ENCODE peak calls at places on chromosomes 11 and 22, in four cellular contexts. E, A, T and I are unnamed samples.

GRCh38 chr11:35629914-35630313 is 11.7 kb downstream of the FJX1 start:
- DNase-seq in E (peak; percentile 37), A (peak; percentile 86), T (no peak), I (peak; percentile 92)

GRCh38 chr11:88100161-88100560 is 75.1 kb downstream of the RAB38 start:
- DNase-seq in E (no peak), A (no peak), T (no peak), I (no peak)

GRCh38 chr11:116716617-116717016 is 56.2 kb downstream of the BUD13 start:
- DNase-seq in E (no peak), A (no peak), T (no peak), I (no peak)

GRCh38 chr11:93738647-93739081 is 2.6 kb downstream of the TAF1D start:
- DNase-seq in E (no peak), A (no peak), T (no peak), I (no peak)

GRCh38 chr22:49620003-49620556 is 207.6 kb downstream of the BRD1 start:
- DNase-seq in E (no peak), A (no peak), T (no peak), I (no peak)

GRCh38 chr11:68989936-68990606 is 9.3 kb upstream of the MRGPRD start:
- DNase-seq in E (no peak), A (no peak), T (no peak), I (no peak)

GRCh38 chr11:8597182-8597581 is 3.2 kb upstream of the STK33 start:
- DNase-seq in E (no peak), A (no peak), T (no peak), I (no peak)

GRCh38 chr22:17009640-17010291 is 1.7 kb upstream of the GAB4 start:
- DNase-seq in E (no peak), A (no peak), T (no peak), I (no peak)

GRCh38 chr22:46002757-46003270 is 25.9 kb upstream of the WNT7B start:
- DNase-seq in E (no peak), A (no peak), T (peak; percentile 31), I (no peak)

GRCh38 chr11:114790910-114791309 is 112.6 kb downstream of the NXPE2 start:
- DNase-seq in E (no peak), A (no peak), T (no peak), I (no peak)

GRCh38 chr22:28346308-28346707 is 333.3 kb downstream of the TTC28 start:
- DNase-seq in E (no peak), A (no peak), T (no peak), I (no peak)

GRCh38 chr11:116579857-116580727 is 192.7 kb downstream of the BUD13 start:
- DNase-seq in E (peak; percentile 83), A (no peak), T (no peak), I (no peak)

GRCh38 chr11:119380160-119380815 is 1.2 kb downstream of the USP2 start:
- DNase-seq in E (peak; percentile 51), A (no peak), T (peak; percentile 27), I (no peak)

GRCh38 chr22:20956258-20957117 is 10.6 kb upstream of the AIFM3 start:
- DNase-seq in E (peak; percentile 53), A (peak; percentile 73), T (no peak), I (no peak)

GRCh38 chr11:129259950-129260349 is 67.8 kb upstream of the ARHGAP32 start:
- DNase-seq in E (peak; percentile 95), A (no peak), T (no peak), I (no peak)

GRCh38 chr22:45329536-45329936 is 19.8 kb downstream of the FAM118A start:
- DNase-seq in E (no peak), A (no peak), T (no peak), I (no peak)

GRCh38 chr22:32805586-32805881 is 4.0 kb downstream of the TIMP3 start:
- DNase-seq in E (no peak), A (no peak), T (no peak), I (no peak)

GRCh38 chr22:23457586-23457985 is 122.5 kb downstream of the IGLL1 start:
- DNase-seq in E (no peak), A (no peak), T (peak; percentile 29), I (no peak)

GRCh38 chr11:112835556-112835955 is 125.7 kb upstream of the NCAM1 start:
- DNase-seq in E (no peak), A (no peak), T (no peak), I (no peak)

GRCh38 chr11:46338636-46338987 is 8.7 kb upstream of the DGKZ start:
- DNase-seq in E (no peak), A (no peak), T (no peak), I (no peak)

GRCh38 chr11:2703487-2704141 is 3.8 kb upstream of the KCNQ1OT1 start:
- DNase-seq in E (no peak), A (no peak), T (no peak), I (no peak)

GRCh38 chr22:27207907-27208306 is 550.5 kb downstream of the MIAT start:
- DNase-seq in E (no peak), A (no peak), T (no peak), I (no peak)

GRCh38 chr11:110362916-110363574 is 66.6 kb upstream of the RDX start:
- DNase-seq in E (peak; percentile 43), A (peak; percentile 34), T (no peak), I (no peak)

GRCh38 chr11:123799438-123799837 is 6.7 kb downstream of the OR6M1 start:
- DNase-seq in E (no peak), A (no peak), T (no peak), I (no peak)

DNA sequence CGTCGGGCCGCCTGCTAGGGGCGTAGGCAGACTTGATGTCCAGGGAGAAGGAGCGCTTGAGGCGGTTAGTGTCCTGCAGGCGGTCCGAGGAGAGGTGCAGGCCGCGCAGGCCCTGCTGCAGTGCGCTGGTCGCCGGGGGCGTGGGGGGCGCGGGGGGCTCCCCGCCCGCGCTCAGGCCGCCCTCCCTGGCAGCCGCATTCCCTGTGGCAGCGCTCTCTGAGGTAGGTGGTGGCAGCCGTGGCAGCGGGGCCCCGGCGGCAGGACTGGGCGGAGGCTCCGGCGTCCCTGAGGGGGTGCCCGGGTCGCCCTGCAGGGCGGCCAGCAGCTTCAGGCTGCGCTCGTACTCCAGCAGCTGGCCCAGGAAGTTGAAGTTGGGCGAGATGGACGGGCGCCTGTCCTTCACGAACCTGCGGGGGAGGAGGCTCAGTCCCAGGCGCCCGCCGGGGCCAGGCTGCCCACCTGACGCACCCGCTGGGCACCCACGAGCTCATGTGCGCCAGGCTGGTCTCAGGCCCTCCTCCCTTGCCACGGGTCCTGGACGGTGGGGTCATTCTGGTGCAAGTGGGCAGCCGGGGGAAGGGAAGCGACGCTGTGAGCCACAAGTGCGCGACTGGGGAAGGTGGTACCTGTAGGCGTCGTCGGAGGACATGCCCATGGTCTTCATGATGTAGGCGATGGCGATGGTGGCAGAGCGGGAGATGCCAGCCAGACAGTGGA is 14.7 kb downstream of the DUSP8 start:
- DNase-seq in E (no peak), A (no peak), T (no peak), I (no peak)
- TF ChIP-seq SIN3A in E (no peak), A (no peak), T (no peak), I (no peak)

GRCh38 chr11:18012906-18013781 is at the start of gene SERGEF:
- DNase-seq in E (peak; percentile 86), A (peak; percentile 71), T (peak; percentile 96), I (peak; percentile 24)
- TF ChIP-seq CTCF in E (peak; percentile 12), A (no peak), T (no peak), I (no peak)

DNA sequence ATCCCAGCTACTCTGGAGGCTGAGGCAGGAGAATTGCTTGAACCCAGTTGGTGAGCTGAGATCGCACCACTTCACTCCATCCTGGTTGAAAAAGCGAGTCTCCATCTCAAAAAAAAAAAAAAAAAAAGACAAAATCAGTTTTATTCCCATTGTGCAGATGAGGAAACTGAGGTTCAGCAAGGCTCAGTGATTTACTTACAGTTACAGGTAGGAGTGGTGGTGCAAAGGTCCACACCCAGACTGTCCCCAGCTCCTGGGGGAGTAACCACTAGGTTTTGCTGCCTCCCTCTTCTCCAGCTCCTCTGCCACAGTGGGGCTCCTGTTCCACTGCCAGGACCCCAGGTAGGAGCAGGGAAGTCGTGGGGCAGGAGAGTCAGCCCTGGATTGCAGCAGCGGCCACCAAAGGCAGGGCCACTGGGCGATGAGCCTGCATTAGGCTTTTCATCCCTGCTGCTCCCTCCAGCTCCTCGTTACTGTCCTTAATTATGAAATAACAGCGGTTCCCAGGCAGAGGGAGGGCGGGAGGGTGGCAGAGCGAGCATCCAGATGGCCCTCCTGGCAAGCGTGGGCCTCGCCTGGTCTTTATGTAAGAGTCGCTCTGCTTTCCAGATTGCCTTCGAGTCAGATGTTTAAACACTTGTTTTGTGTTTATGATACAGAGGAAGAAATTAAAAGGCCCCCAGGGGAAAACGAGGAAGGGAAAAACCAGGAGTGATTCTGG is 15.5 kb upstream of the RASD2 start:
- DNase-seq in E (no peak), A (no peak), T (no peak), I (no peak)
- TF ChIP-seq TCF7L2 in E (no peak), A (no peak), T (no peak), I (no peak)

DNA sequence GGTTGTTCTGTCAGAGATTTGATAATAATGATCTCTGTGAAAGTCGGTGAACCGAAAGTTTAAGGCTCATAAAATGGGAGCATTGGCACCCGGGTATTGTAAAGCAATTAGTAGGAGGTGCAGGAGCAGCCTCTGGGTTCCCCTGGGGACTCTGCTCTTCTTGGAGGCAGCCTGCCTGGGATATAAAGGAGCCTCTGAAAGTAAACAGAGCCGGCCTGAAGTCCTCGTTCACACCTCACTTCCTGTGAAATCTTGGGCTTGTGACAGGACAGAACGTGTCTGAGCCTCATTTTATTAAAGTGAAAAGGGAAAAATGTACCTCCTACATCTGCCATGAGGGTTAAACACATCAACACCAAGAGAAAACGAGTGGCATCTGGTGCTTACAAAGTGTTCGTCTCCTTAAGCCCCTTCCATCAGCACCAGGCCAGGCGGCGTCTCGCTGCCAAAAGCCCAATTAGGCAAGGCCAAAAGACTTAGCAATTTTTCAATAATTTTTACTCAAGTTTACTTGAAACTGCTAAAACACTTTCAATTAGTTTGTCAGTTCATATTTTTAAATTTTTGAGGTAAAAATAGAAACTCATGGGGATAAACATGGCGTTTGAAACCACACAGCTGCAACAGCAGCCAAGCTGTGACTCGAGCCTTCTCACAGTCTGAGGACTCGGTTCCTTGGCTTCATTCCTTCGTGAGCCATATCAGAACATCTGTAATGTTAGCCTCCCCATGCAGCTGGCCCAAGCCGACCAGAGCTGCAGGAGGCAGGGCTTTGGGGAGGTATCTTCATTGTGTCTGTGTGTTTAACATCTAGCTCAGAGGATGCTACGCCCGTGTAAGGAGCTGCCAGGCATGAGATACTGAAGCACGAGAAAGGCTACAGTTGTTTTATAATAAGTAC is 33.6 kb downstream of the MAP6 start:
- DNase-seq in E (no peak), A (no peak), T (no peak), I (no peak)
- TF ChIP-seq SIN3A in E (no peak), A (no peak), T (no peak), I (no peak)

GRCh38 chr11:67082071-67082791 is 25.6 kb downstream of the RHOD start:
- DNase-seq in E (no peak), A (no peak), T (peak; percentile 44), I (no peak)
- TF ChIP-seq CTCF in E (peak; percentile 50), A (no peak), T (peak; percentile 47), I (no peak)

GRCh38 chr11:31240340-31240904 is 129.1 kb downstream of the DCDC1 start:
- DNase-seq in E (peak; percentile 59), A (peak; percentile 59), T (peak; percentile 24), I (peak; percentile 18)

GRCh38 chr11:31233425-31233824 is 136.1 kb downstream of the DCDC1 start:
- DNase-seq in E (peak; percentile 2), A (peak; percentile 29), T (no peak), I (no peak)

GRCh38 chr11:31237819-31238771 is 131.4 kb downstream of the DCDC1 start:
- DNase-seq in E (no peak), A (no peak), T (no peak), I (no peak)

GRCh38 chr11:31236052-31236652 is 133.4 kb downstream of the DCDC1 start:
- DNase-seq in E (no peak), A (peak; percentile 8), T (no peak), I (no peak)
- TF ChIP-seq TCF7L2 in E (no peak), A (no peak), T (no peak), I (no peak)